ENCODE peak calls at places on chromosome 11, in four cellular contexts. R is A549, J is AG10803, L is upper lobe of right lung. D is an unnamed sample.
A peak's percentile ranks its signal among the peaks of the same experiment; 100 is the strongest.

GRCh38 chr11:114082415-114082748 is 22.9 kb downstream of the ZBTB16 start:
- DNase-seq in L (no peak), J (no peak), R (no peak), D (peak; percentile 49)

GRCh38 chr11:31872074-31872440 is 60.9 kb upstream of the PAX6 start:
- DNase-seq in R (no peak), L (no peak), J (no peak), D (no peak)

GRCh38 chr11:128324531-128325141 is 262.7 kb downstream of the ETS1 start:
- DNase-seq in R (no peak), L (no peak), J (no peak), D (no peak)

GRCh38 chr11:6229911-6230310 is 4.5 kb downstream of the FHIP1B start:
- DNase-seq in L (no peak), R (no peak), J (no peak), D (no peak)

GRCh38 chr11:44988981-44989635 is 38.4 kb upstream of the TP53I11 start:
- DNase-seq in J (no peak), R (no peak), L (no peak), D (no peak)

GRCh38 chr11:6654281-6655019 is 1.2 kb downstream of the DCHS1 start:
- DNase-seq in J (no peak), R (no peak), L (no peak), D (no peak)

GRCh38 chr11:130606781-130607511 is 158.5 kb downstream of the ADAMTS15 start:
- DNase-seq in J (peak; percentile 35), L (no peak), R (no peak), D (peak; percentile 66)

GRCh38 chr11:127624455-127624854 is 623.9 kb upstream of the KIRREL3 start:
- DNase-seq in J (no peak), L (no peak), R (no peak), D (no peak)

GRCh38 chr11:61983419-61983818 is 16.0 kb upstream of the FTH1 start:
- DNase-seq in R (no peak), L (peak; percentile 6), J (no peak), D (no peak)

GRCh38 chr11:64892838-64893193 is 14.4 kb upstream of the EHD1 start:
- DNase-seq in L (no peak), R (no peak), J (no peak), D (no peak)
- H3K4me3 ChIP-seq in L (no peak overlapping the region), R (peak overlapping the region; percentile 49), J (no peak overlapping the region), D (no peak overlapping the region)

GRCh38 chr11:102776454-102776853 is 4.0 kb downstream of the MMP10 start:
- DNase-seq in J (no peak), R (no peak), L (no peak), D (no peak)

GRCh38 chr11:102783720-102784119 is 3.3 kb upstream of the MMP10 start:
- DNase-seq in L (no peak), J (no peak), R (no peak), D (no peak)

GRCh38 chr11:102783016-102783415 is 2.6 kb upstream of the MMP10 start:
- DNase-seq in L (no peak), J (no peak), R (no peak), D (no peak)

GRCh38 chr11:102784380-102784779 is 4.0 kb upstream of the MMP10 start:
- DNase-seq in L (no peak), R (no peak), J (no peak), D (no peak)

DNA sequence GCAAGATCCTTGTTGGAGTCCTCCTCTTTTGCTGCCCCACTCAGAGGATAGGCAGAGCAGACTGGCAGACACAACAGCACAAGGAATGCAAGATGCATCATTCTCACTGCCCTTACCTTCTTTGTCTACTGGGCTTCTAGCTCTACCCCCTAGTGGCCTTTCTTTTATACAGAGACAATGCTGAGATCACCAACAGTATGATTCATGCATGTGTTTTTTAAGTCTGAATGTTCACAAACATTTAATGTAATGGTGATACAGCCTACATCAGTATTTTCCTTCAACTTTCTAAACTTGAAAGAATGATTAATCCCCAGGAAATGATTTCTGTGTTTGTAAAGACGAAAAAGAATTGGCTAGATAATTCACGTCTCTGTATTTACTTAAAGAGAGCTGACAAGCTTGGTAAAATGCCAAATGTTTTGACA is at the start of gene MMP10:
- DNase-seq in J (peak; percentile 68), R (peak; percentile 63), L (no peak), D (peak; percentile 72)
- TF ChIP-seq CTCF in J (peak; percentile 72), R (peak; percentile 40), L (peak; percentile 30), D (peak; percentile 71)

GRCh38 chr11:59368238-59369022 is 9.7 kb downstream of the OR5AN1 start:
- DNase-seq in J (no peak), L (no peak), R (no peak), D (no peak)
- H3K4me3 ChIP-seq in J (no peak overlapping the region), L (no peak overlapping the region), R (no peak overlapping the region), D (no peak overlapping the region)

GRCh38 chr11:124075841-124076571 is 34.9 kb upstream of the OR10G7 start:
- DNase-seq in R (peak; percentile 10), L (peak; percentile 70), J (peak; percentile 3), D (no peak)
- TF ChIP-seq CTCF in R (no peak), L (no peak), J (no peak), D (no peak)

DNA sequence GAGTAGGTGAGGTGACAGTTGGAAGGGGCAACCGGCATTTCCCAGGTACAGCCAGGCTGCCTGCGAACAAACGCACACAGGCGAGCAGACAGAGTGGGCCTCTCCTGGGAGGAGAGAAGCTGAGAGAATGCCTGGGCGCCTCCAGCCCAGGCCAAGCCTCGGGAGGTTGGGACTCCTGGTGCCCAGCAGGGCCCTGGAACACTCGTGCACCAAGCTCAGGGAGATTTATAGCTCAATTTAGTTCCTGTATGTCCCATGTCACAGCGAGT is 153.8 kb downstream of the CTTN start:
- DNase-seq in R (no peak), J (no peak), L (no peak), D (no peak)
- H3K4me3 ChIP-seq in R (no peak overlapping the region), J (no peak overlapping the region), L (no peak overlapping the region), D (no peak overlapping the region)

D was measured in astrocyte of the spinal cord.